ENCODE peak calls at places on chromosomes 3 and 15, in eight cellular contexts. One of them, this sample, is unnamed.

GRCh38 chr3:117252208-117252607 is 542.6 kb downstream of the TUSC7 start:
- DNase-seq in choroid plexus epithelial cell: no peak
- DNase-seq in SJSA1: peak
- DNase-seq in naive thymus-derived CD4-positive, alpha-beta T cell: no peak
- DNase-seq in astrocyte of the spinal cord: peak
- DNase-seq in cardiac muscle cell: peak
- DNase-seq in heart right ventricle: no peak
- DNase-seq in right lobe of liver: no peak
- DNase-seq in this sample: no peak

GRCh38 chr3:64939309-64939708 is 251.5 kb upstream of the ADAMTS9 start:
- DNase-seq in cardiac muscle cell: no peak
- DNase-seq in right lobe of liver: no peak
- DNase-seq in SJSA1: no peak
- DNase-seq in astrocyte of the spinal cord: no peak
- DNase-seq in naive thymus-derived CD4-positive, alpha-beta T cell: no peak
- DNase-seq in heart right ventricle: no peak
- DNase-seq in choroid plexus epithelial cell: no peak
- DNase-seq in this sample: no peak

GRCh38 chr3:25849101-25849500 is 59.2 kb downstream of the OXSM start:
- DNase-seq in heart right ventricle: no peak
- DNase-seq in naive thymus-derived CD4-positive, alpha-beta T cell: no peak
- DNase-seq in SJSA1: no peak
- DNase-seq in cardiac muscle cell: no peak
- DNase-seq in astrocyte of the spinal cord: no peak
- DNase-seq in choroid plexus epithelial cell: no peak
- DNase-seq in right lobe of liver: no peak
- DNase-seq in this sample: no peak

GRCh38 chr15:49083471-49084284 is 37.4 kb upstream of the SECISBP2L start:
- DNase-seq in cardiac muscle cell: no peak
- DNase-seq in naive thymus-derived CD4-positive, alpha-beta T cell: no peak
- DNase-seq in heart right ventricle: no peak
- DNase-seq in astrocyte of the spinal cord: no peak
- DNase-seq in choroid plexus epithelial cell: peak
- DNase-seq in right lobe of liver: no peak
- DNase-seq in SJSA1: no peak
- DNase-seq in this sample: no peak

GRCh38 chr3:156689589-156689988 is 15.2 kb downstream of the TIPARP start:
- DNase-seq in choroid plexus epithelial cell: no peak
- DNase-seq in astrocyte of the spinal cord: no peak
- DNase-seq in naive thymus-derived CD4-positive, alpha-beta T cell: no peak
- DNase-seq in SJSA1: no peak
- DNase-seq in right lobe of liver: no peak
- DNase-seq in cardiac muscle cell: no peak
- DNase-seq in heart right ventricle: no peak
- DNase-seq in this sample: no peak

GRCh38 chr3:120773932-120774331 is 31.4 kb downstream of the GTF2E1 start:
- DNase-seq in cardiac muscle cell: peak
- DNase-seq in astrocyte of the spinal cord: peak
- DNase-seq in choroid plexus epithelial cell: peak
- DNase-seq in SJSA1: no peak
- DNase-seq in naive thymus-derived CD4-positive, alpha-beta T cell: no peak
- DNase-seq in right lobe of liver: no peak
- DNase-seq in heart right ventricle: no peak
- DNase-seq in this sample: no peak

GRCh38 chr3:97889814-97890213 is 68.0 kb downstream of the CRYBG3 start:
- DNase-seq in heart right ventricle: no peak
- DNase-seq in astrocyte of the spinal cord: no peak
- DNase-seq in right lobe of liver: no peak
- DNase-seq in cardiac muscle cell: no peak
- DNase-seq in naive thymus-derived CD4-positive, alpha-beta T cell: no peak
- DNase-seq in SJSA1: no peak
- DNase-seq in choroid plexus epithelial cell: no peak
- DNase-seq in this sample: no peak

GRCh38 chr15:62118446-62118964 is 46.6 kb downstream of the C2CD4B start:
- DNase-seq in cardiac muscle cell: no peak
- DNase-seq in SJSA1: no peak
- DNase-seq in naive thymus-derived CD4-positive, alpha-beta T cell: no peak
- DNase-seq in heart right ventricle: no peak
- DNase-seq in right lobe of liver: no peak
- DNase-seq in astrocyte of the spinal cord: no peak
- DNase-seq in choroid plexus epithelial cell: peak
- DNase-seq in this sample: no peak

GRCh38 chr15:44489464-44489863 is 47.5 kb upstream of the EIF3J start:
- DNase-seq in SJSA1: peak
- DNase-seq in cardiac muscle cell: peak
- DNase-seq in astrocyte of the spinal cord: peak
- DNase-seq in choroid plexus epithelial cell: peak
- DNase-seq in right lobe of liver: no peak
- DNase-seq in naive thymus-derived CD4-positive, alpha-beta T cell: no peak
- DNase-seq in heart right ventricle: no peak
- DNase-seq in this sample: peak

GRCh38 chr15:88704791-88705768 is 66.3 kb downstream of the ISG20 start:
- DNase-seq in astrocyte of the spinal cord: peak
- DNase-seq in right lobe of liver: no peak
- DNase-seq in heart right ventricle: peak
- DNase-seq in naive thymus-derived CD4-positive, alpha-beta T cell: no peak
- DNase-seq in choroid plexus epithelial cell: peak
- DNase-seq in cardiac muscle cell: peak
- DNase-seq in SJSA1: no peak
- DNase-seq in this sample: no peak

GRCh38 chr15:67819636-67820035 is 5.7 kb upstream of the SKOR1 start:
- DNase-seq in naive thymus-derived CD4-positive, alpha-beta T cell: no peak
- DNase-seq in cardiac muscle cell: no peak
- DNase-seq in SJSA1: no peak
- DNase-seq in choroid plexus epithelial cell: no peak
- DNase-seq in right lobe of liver: peak
- DNase-seq in heart right ventricle: no peak
- DNase-seq in astrocyte of the spinal cord: no peak
- DNase-seq in this sample: no peak

GRCh38 chr3:106943071-106943470 is 434.2 kb upstream of the CCDC54 start:
- DNase-seq in SJSA1: no peak
- DNase-seq in right lobe of liver: no peak
- DNase-seq in cardiac muscle cell: peak
- DNase-seq in choroid plexus epithelial cell: no peak
- DNase-seq in heart right ventricle: no peak
- DNase-seq in naive thymus-derived CD4-positive, alpha-beta T cell: no peak
- DNase-seq in astrocyte of the spinal cord: no peak
- DNase-seq in this sample: peak

GRCh38 chr15:35308802-35309201 is 223.7 kb upstream of the NANOGP8 start:
- DNase-seq in astrocyte of the spinal cord: peak
- DNase-seq in naive thymus-derived CD4-positive, alpha-beta T cell: no peak
- DNase-seq in choroid plexus epithelial cell: peak
- DNase-seq in heart right ventricle: peak
- DNase-seq in SJSA1: peak
- DNase-seq in cardiac muscle cell: peak
- DNase-seq in right lobe of liver: no peak
- DNase-seq in this sample: peak

GRCh38 chr3:17982211-17982880 is 239.9 kb upstream of the TBC1D5 start:
- DNase-seq in naive thymus-derived CD4-positive, alpha-beta T cell: no peak
- DNase-seq in astrocyte of the spinal cord: no peak
- DNase-seq in right lobe of liver: no peak
- DNase-seq in choroid plexus epithelial cell: no peak
- DNase-seq in cardiac muscle cell: no peak
- DNase-seq in heart right ventricle: no peak
- DNase-seq in SJSA1: no peak
- DNase-seq in this sample: no peak

GRCh38 chr3:42746455-42747450 is 26.3 kb downstream of the CCDC13 start:
- DNase-seq in naive thymus-derived CD4-positive, alpha-beta T cell: no peak
- DNase-seq in astrocyte of the spinal cord: peak
- DNase-seq in cardiac muscle cell: no peak
- DNase-seq in heart right ventricle: no peak
- DNase-seq in choroid plexus epithelial cell: no peak
- DNase-seq in right lobe of liver: no peak
- DNase-seq in SJSA1: peak
- DNase-seq in this sample: no peak

GRCh38 chr3:69785769-69786311 is 46.6 kb downstream of the MITF start:
- DNase-seq in cardiac muscle cell: no peak
- DNase-seq in heart right ventricle: no peak
- DNase-seq in right lobe of liver: no peak
- DNase-seq in SJSA1: no peak
- DNase-seq in naive thymus-derived CD4-positive, alpha-beta T cell: no peak
- DNase-seq in astrocyte of the spinal cord: no peak
- DNase-seq in choroid plexus epithelial cell: no peak
- DNase-seq in this sample: no peak

GRCh38 chr3:128618398-128618726 is 32.3 kb downstream of the RPN1 start:
- DNase-seq in cardiac muscle cell: no peak
- DNase-seq in SJSA1: no peak
- DNase-seq in heart right ventricle: no peak
- DNase-seq in choroid plexus epithelial cell: peak
- DNase-seq in astrocyte of the spinal cord: no peak
- DNase-seq in right lobe of liver: no peak
- DNase-seq in naive thymus-derived CD4-positive, alpha-beta T cell: no peak
- DNase-seq in this sample: no peak

GRCh38 chr15:66948294-66948693 is 117.1 kb upstream of the SMAD3 start:
- DNase-seq in SJSA1: peak
- DNase-seq in right lobe of liver: no peak
- DNase-seq in choroid plexus epithelial cell: peak
- DNase-seq in astrocyte of the spinal cord: peak
- DNase-seq in cardiac muscle cell: no peak
- DNase-seq in naive thymus-derived CD4-positive, alpha-beta T cell: no peak
- DNase-seq in heart right ventricle: no peak
- DNase-seq in this sample: no peak

GRCh38 chr3:107430214-107431047 is 53.2 kb downstream of the CCDC54 start:
- DNase-seq in heart right ventricle: peak
- DNase-seq in cardiac muscle cell: peak
- DNase-seq in right lobe of liver: no peak
- DNase-seq in astrocyte of the spinal cord: peak
- DNase-seq in SJSA1: no peak
- DNase-seq in naive thymus-derived CD4-positive, alpha-beta T cell: no peak
- DNase-seq in choroid plexus epithelial cell: peak
- DNase-seq in this sample: no peak

GRCh38 chr3:160084998-160085397 is 96.4 kb downstream of the IL12A start:
- DNase-seq in right lobe of liver: no peak
- DNase-seq in heart right ventricle: no peak
- DNase-seq in naive thymus-derived CD4-positive, alpha-beta T cell: no peak
- DNase-seq in choroid plexus epithelial cell: no peak
- DNase-seq in astrocyte of the spinal cord: no peak
- DNase-seq in SJSA1: no peak
- DNase-seq in cardiac muscle cell: no peak
- DNase-seq in this sample: no peak

GRCh38 chr15:94538280-94538679 is 306.9 kb downstream of the MCTP2 start:
- DNase-seq in naive thymus-derived CD4-positive, alpha-beta T cell: no peak
- DNase-seq in astrocyte of the spinal cord: no peak
- DNase-seq in heart right ventricle: no peak
- DNase-seq in cardiac muscle cell: no peak
- DNase-seq in choroid plexus epithelial cell: no peak
- DNase-seq in right lobe of liver: no peak
- DNase-seq in SJSA1: no peak
- DNase-seq in this sample: no peak

GRCh38 chr15:56369234-56369633 is 4.0 kb downstream of the TEX9 start:
- DNase-seq in naive thymus-derived CD4-positive, alpha-beta T cell: no peak
- DNase-seq in SJSA1: no peak
- DNase-seq in heart right ventricle: no peak
- DNase-seq in cardiac muscle cell: no peak
- DNase-seq in right lobe of liver: no peak
- DNase-seq in astrocyte of the spinal cord: no peak
- DNase-seq in choroid plexus epithelial cell: no peak
- DNase-seq in this sample: no peak

GRCh38 chr15:56361978-56362377 is 3.2 kb upstream of the TEX9 start:
- DNase-seq in SJSA1: no peak
- DNase-seq in naive thymus-derived CD4-positive, alpha-beta T cell: no peak
- DNase-seq in choroid plexus epithelial cell: no peak
- DNase-seq in right lobe of liver: no peak
- DNase-seq in astrocyte of the spinal cord: no peak
- DNase-seq in cardiac muscle cell: no peak
- DNase-seq in heart right ventricle: no peak
- DNase-seq in this sample: no peak

GRCh38 chr15:56367156-56367555 is 1.9 kb downstream of the TEX9 start:
- DNase-seq in cardiac muscle cell: no peak
- DNase-seq in choroid plexus epithelial cell: no peak
- DNase-seq in astrocyte of the spinal cord: no peak
- DNase-seq in right lobe of liver: no peak
- DNase-seq in SJSA1: no peak
- DNase-seq in heart right ventricle: no peak
- DNase-seq in naive thymus-derived CD4-positive, alpha-beta T cell: no peak
- DNase-seq in this sample: no peak

GRCh38 chr15:56365075-56365711 is at the start of gene TEX9:
- DNase-seq in SJSA1: peak
- DNase-seq in right lobe of liver: peak
- DNase-seq in choroid plexus epithelial cell: peak
- DNase-seq in cardiac muscle cell: peak
- DNase-seq in astrocyte of the spinal cord: peak
- DNase-seq in heart right ventricle: peak
- DNase-seq in naive thymus-derived CD4-positive, alpha-beta T cell: peak
- DNase-seq in this sample: peak

GRCh38 chr15:56366211-56366610 is 985 bp downstream of the TEX9 start:
- DNase-seq in right lobe of liver: no peak
- DNase-seq in heart right ventricle: no peak
- DNase-seq in SJSA1: no peak
- DNase-seq in choroid plexus epithelial cell: no peak
- DNase-seq in cardiac muscle cell: no peak
- DNase-seq in naive thymus-derived CD4-positive, alpha-beta T cell: no peak
- DNase-seq in astrocyte of the spinal cord: no peak
- DNase-seq in this sample: no peak
- H3K4me3 ChIP-seq in right lobe of liver: no peak
- H3K4me3 ChIP-seq in heart right ventricle: peak
- H3K4me3 ChIP-seq in SJSA1: no peak
- H3K4me3 ChIP-seq in choroid plexus epithelial cell: no peak
- H3K4me3 ChIP-seq in cardiac muscle cell: peak
- H3K4me3 ChIP-seq in naive thymus-derived CD4-positive, alpha-beta T cell: no peak
- H3K4me3 ChIP-seq in astrocyte of the spinal cord: peak
- H3K4me3 ChIP-seq in this sample: peak

GRCh38 chr3:152276688-152277087 is 8.0 kb downstream of the MBNL1 start:
- DNase-seq in heart right ventricle: no peak
- DNase-seq in SJSA1: no peak
- DNase-seq in cardiac muscle cell: no peak
- DNase-seq in naive thymus-derived CD4-positive, alpha-beta T cell: no peak
- DNase-seq in choroid plexus epithelial cell: no peak
- DNase-seq in astrocyte of the spinal cord: no peak
- DNase-seq in right lobe of liver: no peak
- DNase-seq in this sample: no peak
- H3K4me3 ChIP-seq in heart right ventricle: no peak
- H3K4me3 ChIP-seq in SJSA1: no peak
- H3K4me3 ChIP-seq in cardiac muscle cell: no peak
- H3K4me3 ChIP-seq in naive thymus-derived CD4-positive, alpha-beta T cell: peak
- H3K4me3 ChIP-seq in choroid plexus epithelial cell: no peak
- H3K4me3 ChIP-seq in astrocyte of the spinal cord: no peak
- H3K4me3 ChIP-seq in right lobe of liver: no peak
- H3K4me3 ChIP-seq in this sample: no peak

GRCh38 chr3:105836533-105836932 is 32.3 kb downstream of the CBLB start:
- DNase-seq in right lobe of liver: no peak
- DNase-seq in choroid plexus epithelial cell: peak
- DNase-seq in heart right ventricle: peak
- DNase-seq in SJSA1: peak
- DNase-seq in naive thymus-derived CD4-positive, alpha-beta T cell: no peak
- DNase-seq in cardiac muscle cell: peak
- DNase-seq in astrocyte of the spinal cord: peak
- DNase-seq in this sample: peak
- H3K4me3 ChIP-seq in right lobe of liver: no peak
- H3K4me3 ChIP-seq in choroid plexus epithelial cell: peak
- H3K4me3 ChIP-seq in heart right ventricle: peak
- H3K4me3 ChIP-seq in SJSA1: no peak
- H3K4me3 ChIP-seq in naive thymus-derived CD4-positive, alpha-beta T cell: no peak
- H3K4me3 ChIP-seq in cardiac muscle cell: no peak
- H3K4me3 ChIP-seq in astrocyte of the spinal cord: no peak
- H3K4me3 ChIP-seq in this sample: no peak

DNA sequence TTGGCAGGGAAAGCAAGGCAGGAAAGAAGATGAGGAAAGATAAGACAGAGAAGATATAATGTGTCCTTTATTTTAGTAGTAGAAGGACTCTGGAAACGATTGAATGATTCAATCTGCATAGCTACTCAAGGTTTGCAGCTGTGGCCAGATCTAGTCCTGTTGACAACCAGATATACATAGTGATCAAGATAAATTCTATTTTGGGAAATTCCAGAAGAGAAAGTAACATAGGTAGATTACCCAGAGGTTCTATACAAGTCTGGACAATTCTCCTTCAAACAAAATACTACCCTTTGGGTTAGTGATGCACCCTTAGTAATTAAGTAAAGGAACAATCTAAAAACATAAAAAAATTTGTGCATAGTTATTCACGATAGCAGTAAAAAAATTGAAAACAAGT is 9.4 kb downstream of the TERC start:
- DNase-seq in cardiac muscle cell: no peak
- DNase-seq in right lobe of liver: no peak
- DNase-seq in heart right ventricle: no peak
- DNase-seq in SJSA1: no peak
- DNase-seq in astrocyte of the spinal cord: no peak
- DNase-seq in naive thymus-derived CD4-positive, alpha-beta T cell: no peak
- DNase-seq in choroid plexus epithelial cell: no peak
- DNase-seq in this sample: no peak
- H3K4me3 ChIP-seq in cardiac muscle cell: no peak
- H3K4me3 ChIP-seq in right lobe of liver: no peak
- H3K4me3 ChIP-seq in heart right ventricle: no peak
- H3K4me3 ChIP-seq in SJSA1: no peak
- H3K4me3 ChIP-seq in astrocyte of the spinal cord: no peak
- H3K4me3 ChIP-seq in naive thymus-derived CD4-positive, alpha-beta T cell: no peak
- H3K4me3 ChIP-seq in choroid plexus epithelial cell: no peak
- H3K4me3 ChIP-seq in this sample: no peak